ENCODE peak calls at places on chromosomes 6 and 20, in seven cellular contexts. B, N, R, M, H, D and V are unnamed samples.
A peak's percentile ranks its signal among the peaks of the same experiment; 100 is the strongest.

GRCh38 chr6:166691199-166691598 is 64.1 kb upstream of the RPS6KA2 start:
- DNase-seq in B (peak; percentile 54), N (peak; percentile 33), R (no peak), M (no peak), H (no peak), D (no peak), V (no peak)

GRCh38 chr6:16543491-16543890 is 217.8 kb downstream of the ATXN1 start:
- DNase-seq in B (no peak), N (no peak), R (no peak), M (no peak), H (no peak), D (no peak), V (no peak)

GRCh38 chr20:63781181-63781580 is 41.6 kb downstream of the SLC2A4RG start:
- DNase-seq in B (no peak), N (no peak), R (no peak), M (no peak), H (no peak), D (no peak), V (no peak)

GRCh38 chr20:1331101-1331500 is 2.2 kb upstream of the SDCBP2 start:
- DNase-seq in B (no peak), N (no peak), R (peak; percentile 14), M (no peak), H (no peak), D (peak; percentile 29), V (peak; percentile 55)

GRCh38 chr6:96345501-96345900 is 176.1 kb upstream of the UFL1 start:
- DNase-seq in B (no peak), N (no peak), R (no peak), M (no peak), H (no peak), D (no peak), V (no peak)

GRCh38 chr6:100260584-100260983 is 204.1 kb downstream of the SIM1 start:
- DNase-seq in B (peak; percentile 6), N (no peak), R (no peak), M (no peak), H (no peak), D (no peak), V (no peak)

GRCh38 chr6:79134699-79135474 is 56.8 kb upstream of the PHIP start:
- DNase-seq in B (no peak), N (no peak), R (no peak), M (no peak), H (no peak), D (no peak), V (no peak)

GRCh38 chr6:52537001-52537753 is 39.7 kb downstream of the TRAM2 start:
- DNase-seq in B (peak; percentile 57), N (no peak), R (no peak), M (no peak), H (no peak), D (no peak), V (no peak)

GRCh38 chr6:2448826-2449571 is 203.6 kb upstream of the GMDS start:
- DNase-seq in B (peak; percentile 89), N (no peak), R (no peak), M (peak; percentile 72), H (peak; percentile 44), D (no peak), V (no peak)

GRCh38 chr20:46000571-46001145 is 8.1 kb upstream of the MMP9 start:
- DNase-seq in B (no peak), N (no peak), R (no peak), M (no peak), H (no peak), D (no peak), V (no peak)

GRCh38 chr6:132161283-132161682 is 210.1 kb upstream of the CCN2 start:
- DNase-seq in B (peak; percentile 80), N (no peak), R (no peak), M (peak; percentile 45), H (no peak), D (no peak), V (no peak)

GRCh38 chr6:90241229-90241873 is 55.3 kb downstream of the BACH2 start:
- DNase-seq in B (no peak), N (no peak), R (no peak), M (no peak), H (no peak), D (no peak), V (no peak)

GRCh38 chr20:48928832-48929725 is 7.6 kb downstream of the ARFGEF2 start:
- DNase-seq in B (peak; percentile 69), N (no peak), R (no peak), M (no peak), H (no peak), D (no peak), V (no peak)

GRCh38 chr6:78436335-78436734 is 431.0 kb upstream of the IRAK1BP1 start:
- DNase-seq in B (peak; percentile 33), N (no peak), R (no peak), M (peak; percentile 1), H (no peak), D (no peak), V (no peak)

GRCh38 chr20:29300579-29301551 is 1956.6 kb upstream of the DEFB115 start:
- DNase-seq in B (no peak), N (no peak), R (no peak), M (no peak), H (no peak), D (no peak), V (no peak)

GRCh38 chr6:129469070-129469662 is 240.8 kb downstream of the ARHGAP18 start:
- DNase-seq in B (no peak), N (no peak), R (no peak), M (no peak), H (no peak), D (no peak), V (no peak)

GRCh38 chr20:59664389-59665055 is 60.2 kb downstream of the PHACTR3 start:
- DNase-seq in B (no peak), N (no peak), R (no peak), M (no peak), H (no peak), D (no peak), V (peak; percentile 62)

GRCh38 chr20:2314759-2315439 is 19.1 kb downstream of the TGM3 start:
- DNase-seq in B (peak; percentile 28), N (no peak), R (no peak), M (no peak), H (no peak), D (no peak), V (no peak)

GRCh38 chr6:75893058-75893775 is 144.2 kb downstream of the MYO6 start:
- DNase-seq in B (peak; percentile 80), N (no peak), R (no peak), M (peak; percentile 61), H (no peak), D (no peak), V (no peak)

GRCh38 chr6:28710466-28711191 is 184.9 kb downstream of the GPX5 start:
- DNase-seq in B (peak; percentile 58), N (no peak), R (no peak), M (peak; percentile 59), H (no peak), D (no peak), V (no peak)

GRCh38 chr6:32882879-32883250 is 28.9 kb downstream of the PSMB9 start:
- DNase-seq in B (peak; percentile 82), N (no peak), R (no peak), M (no peak), H (no peak), D (no peak), V (no peak)

GRCh38 chr6:137155830-137156229 is 17.6 kb downstream of the IL22RA2 start:
- DNase-seq in B (no peak), N (no peak), R (no peak), M (no peak), H (no peak), D (no peak), V (no peak)

GRCh38 chr6:15985354-15985995 is 143.4 kb upstream of the MYLIP start:
- DNase-seq in B (no peak), N (no peak), R (no peak), M (no peak), H (no peak), D (no peak), V (no peak)

GRCh38 chr20:56724246-56724757 is 95.2 kb downstream of the TFAP2C start:
- DNase-seq in B (no peak), N (peak; percentile 20), R (no peak), M (no peak), H (no peak), D (no peak), V (no peak)

GRCh38 chr6:101462576-101462975 is 69.1 kb downstream of the GRIK2 start:
- DNase-seq in B (peak; percentile 63), N (no peak), R (no peak), M (no peak), H (no peak), D (no peak), V (no peak)

GRCh38 chr20:46610145-46610544 is 41.1 kb downstream of the SLC13A3 start:
- DNase-seq in B (no peak), N (no peak), R (no peak), M (no peak), H (no peak), D (no peak), V (no peak)

GRCh38 chr6:34386316-34387137 is 5.9 kb downstream of the NUDT3 start:
- DNase-seq in B (peak; percentile 95), N (no peak), R (no peak), M (peak; percentile 78), H (no peak), D (no peak), V (no peak)
- H3K4me3 ChIP-seq in B (no peak overlapping the region), N (no peak overlapping the region), R (no peak overlapping the region), M (no peak overlapping the region), H (no peak overlapping the region), D (no peak overlapping the region), V (no peak overlapping the region)

DNA sequence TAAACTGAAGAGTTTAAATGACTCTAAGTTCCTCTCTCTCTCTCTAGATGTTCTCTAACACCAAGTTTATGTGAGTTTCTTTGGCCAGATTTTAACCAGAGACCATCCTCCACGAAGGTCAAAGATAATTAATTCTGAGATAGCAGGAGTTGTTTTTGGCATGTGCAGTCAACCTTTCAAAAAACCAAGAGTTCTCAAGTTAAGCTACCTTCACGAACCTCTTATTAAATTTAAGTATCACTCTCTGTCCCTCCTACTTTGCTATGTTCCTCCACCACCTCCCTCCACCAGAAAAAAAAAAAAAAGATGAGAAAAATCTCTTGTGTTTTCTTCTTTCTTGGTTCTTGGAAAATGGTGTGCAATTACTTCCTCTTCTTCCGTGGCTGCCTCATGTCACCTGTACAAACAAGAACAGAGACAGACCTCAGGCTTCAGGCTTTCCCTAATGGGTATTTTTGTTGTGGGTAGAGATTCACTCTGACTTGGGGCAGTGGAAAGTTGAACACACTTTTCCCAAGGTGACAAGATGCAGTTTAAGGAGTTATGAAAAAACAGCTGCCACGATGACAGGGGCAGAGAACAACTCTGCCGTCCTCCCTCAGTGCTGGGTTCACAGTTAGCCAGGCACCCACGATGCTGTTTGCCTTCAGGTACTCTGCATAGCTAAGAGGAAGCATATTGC is 64.3 kb downstream of the ADTRP start:
- DNase-seq in B (no peak), N (no peak), R (no peak), M (no peak), H (no peak), D (no peak), V (no peak)
- TF ChIP-seq POLR2A in B (no peak), N (no peak), R (no peak), M (no peak), H (no peak), D (no peak), V (no peak)

GRCh38 chr6:141326925-141327324 is 805.8 kb upstream of the GJE1 start:
- DNase-seq in B (no peak), N (no peak), R (no peak), M (no peak), H (no peak), D (no peak), V (no peak)
- H3K4me3 ChIP-seq in B (peak overlapping the region; percentile 14), N (no peak overlapping the region), R (no peak overlapping the region), M (no peak overlapping the region), H (no peak overlapping the region), D (no peak overlapping the region), V (no peak overlapping the region)

GRCh38 chr6:148525453-148525852 is 182.8 kb downstream of the SASH1 start:
- DNase-seq in B (peak; percentile 95), N (no peak), R (no peak), M (no peak), H (no peak), D (no peak), V (no peak)
- TF ChIP-seq POLR2A in B (no peak), N (no peak), R (no peak), M (no peak), H (no peak), D (no peak), V (no peak)